ENCODE peak calls at places on chromosome 12, in six cellular contexts. One of them, this sample, is unnamed.

GRCh38 chr12:3218150-3218845 is 141.1 kb downstream of the TSPAN9 start:
- DNase-seq in adrenal gland: peak; percentile 35
- DNase-seq in tibial nerve: peak; percentile 67
- DNase-seq in spleen: no peak
- DNase-seq in lower lobe of right lung: peak; percentile 59
- DNase-seq in effector memory CD4-positive, alpha-beta T cell: no peak
- DNase-seq in this sample: no peak

GRCh38 chr12:76909290-76909689 is 30.5 kb upstream of the CSRP2 start:
- DNase-seq in adrenal gland: no peak
- DNase-seq in tibial nerve: no peak
- DNase-seq in spleen: no peak
- DNase-seq in lower lobe of right lung: no peak
- DNase-seq in effector memory CD4-positive, alpha-beta T cell: no peak
- DNase-seq in this sample: no peak

GRCh38 chr12:65170245-65170881 is 980 bp downstream of the LEMD3 start:
- DNase-seq in adrenal gland: peak; percentile 54
- DNase-seq in tibial nerve: no peak
- DNase-seq in spleen: peak; percentile 92
- DNase-seq in lower lobe of right lung: peak; percentile 80
- DNase-seq in effector memory CD4-positive, alpha-beta T cell: peak; percentile 63
- DNase-seq in this sample: peak; percentile 29

GRCh38 chr12:16168078-16168477 is 109.4 kb downstream of the SLC15A5 start:
- DNase-seq in adrenal gland: no peak
- DNase-seq in tibial nerve: no peak
- DNase-seq in spleen: no peak
- DNase-seq in lower lobe of right lung: no peak
- DNase-seq in effector memory CD4-positive, alpha-beta T cell: no peak
- DNase-seq in this sample: no peak

GRCh38 chr12:31728917-31729640 is at the start of gene AMN1:
- DNase-seq in adrenal gland: peak; percentile 99
- DNase-seq in tibial nerve: peak; percentile 98
- DNase-seq in spleen: peak; percentile 100
- DNase-seq in lower lobe of right lung: peak; percentile 100
- DNase-seq in effector memory CD4-positive, alpha-beta T cell: peak; percentile 98
- DNase-seq in this sample: peak; percentile 97

GRCh38 chr12:31797230-31797872 is 68.5 kb upstream of the AMN1 start:
- DNase-seq in adrenal gland: no peak
- DNase-seq in tibial nerve: no peak
- DNase-seq in spleen: no peak
- DNase-seq in lower lobe of right lung: no peak
- DNase-seq in effector memory CD4-positive, alpha-beta T cell: no peak
- DNase-seq in this sample: no peak

GRCh38 chr12:130126023-130126432 is 36.2 kb upstream of the FZD10 start:
- DNase-seq in adrenal gland: no peak
- DNase-seq in tibial nerve: no peak
- DNase-seq in spleen: peak; percentile 29
- DNase-seq in lower lobe of right lung: no peak
- DNase-seq in effector memory CD4-positive, alpha-beta T cell: no peak
- DNase-seq in this sample: no peak

GRCh38 chr12:32589165-32589891 is 89.8 kb upstream of the DNM1L start:
- DNase-seq in adrenal gland: no peak
- DNase-seq in tibial nerve: no peak
- DNase-seq in spleen: no peak
- DNase-seq in lower lobe of right lung: no peak
- DNase-seq in effector memory CD4-positive, alpha-beta T cell: no peak
- DNase-seq in this sample: no peak

GRCh38 chr12:46356655-46357437 is 15.7 kb downstream of the SLC38A2 start:
- DNase-seq in adrenal gland: no peak
- DNase-seq in tibial nerve: no peak
- DNase-seq in spleen: no peak
- DNase-seq in lower lobe of right lung: no peak
- DNase-seq in effector memory CD4-positive, alpha-beta T cell: no peak
- DNase-seq in this sample: no peak

GRCh38 chr12:57240926-57241555 is 9.9 kb downstream of the STAC3 start:
- DNase-seq in adrenal gland: no peak
- DNase-seq in tibial nerve: no peak
- DNase-seq in spleen: peak; percentile 82
- DNase-seq in lower lobe of right lung: no peak
- DNase-seq in effector memory CD4-positive, alpha-beta T cell: no peak
- DNase-seq in this sample: no peak

GRCh38 chr12:99670635-99671034 is 23.1 kb downstream of the GARIN6 start:
- DNase-seq in adrenal gland: no peak
- DNase-seq in tibial nerve: no peak
- DNase-seq in spleen: no peak
- DNase-seq in lower lobe of right lung: no peak
- DNase-seq in effector memory CD4-positive, alpha-beta T cell: no peak
- DNase-seq in this sample: no peak

GRCh38 chr12:21456291-21456780 is 18.9 kb downstream of the PYROXD1 start:
- DNase-seq in adrenal gland: no peak
- DNase-seq in tibial nerve: no peak
- DNase-seq in spleen: no peak
- DNase-seq in lower lobe of right lung: no peak
- DNase-seq in effector memory CD4-positive, alpha-beta T cell: no peak
- DNase-seq in this sample: peak; percentile 18

GRCh38 chr12:108394196-108394595 is 55.1 kb upstream of the CMKLR1 start:
- DNase-seq in adrenal gland: no peak
- DNase-seq in tibial nerve: no peak
- DNase-seq in spleen: no peak
- DNase-seq in lower lobe of right lung: no peak
- DNase-seq in effector memory CD4-positive, alpha-beta T cell: no peak
- DNase-seq in this sample: no peak

GRCh38 chr12:45615268-45615667 is 114.2 kb upstream of the ARID2 start:
- DNase-seq in adrenal gland: no peak
- DNase-seq in tibial nerve: no peak
- DNase-seq in spleen: no peak
- DNase-seq in lower lobe of right lung: no peak
- DNase-seq in effector memory CD4-positive, alpha-beta T cell: no peak
- DNase-seq in this sample: no peak

GRCh38 chr12:24728826-24729225 is 220.1 kb downstream of the BCAT1 start:
- DNase-seq in adrenal gland: no peak
- DNase-seq in tibial nerve: no peak
- DNase-seq in spleen: no peak
- DNase-seq in lower lobe of right lung: no peak
- DNase-seq in effector memory CD4-positive, alpha-beta T cell: no peak
- DNase-seq in this sample: no peak

GRCh38 chr12:79422060-79422812 is 268.5 kb downstream of the PAWR start:
- DNase-seq in adrenal gland: no peak
- DNase-seq in tibial nerve: no peak
- DNase-seq in spleen: no peak
- DNase-seq in lower lobe of right lung: no peak
- DNase-seq in effector memory CD4-positive, alpha-beta T cell: no peak
- DNase-seq in this sample: no peak

GRCh38 chr12:121628037-121628436 is 1.7 kb downstream of the ORAI1 start:
- DNase-seq in adrenal gland: no peak
- DNase-seq in tibial nerve: no peak
- DNase-seq in spleen: peak; percentile 80
- DNase-seq in lower lobe of right lung: no peak
- DNase-seq in effector memory CD4-positive, alpha-beta T cell: no peak
- DNase-seq in this sample: peak; percentile 27

GRCh38 chr12:18683603-18684002 is 54.2 kb downstream of the PLCZ1 start:
- DNase-seq in adrenal gland: no peak
- DNase-seq in tibial nerve: no peak
- DNase-seq in spleen: no peak
- DNase-seq in lower lobe of right lung: no peak
- DNase-seq in effector memory CD4-positive, alpha-beta T cell: no peak
- DNase-seq in this sample: no peak

GRCh38 chr12:71691504-71692129 is 5.7 kb downstream of the TMEM19 start:
- DNase-seq in adrenal gland: no peak
- DNase-seq in tibial nerve: no peak
- DNase-seq in spleen: no peak
- DNase-seq in lower lobe of right lung: no peak
- DNase-seq in effector memory CD4-positive, alpha-beta T cell: no peak
- DNase-seq in this sample: no peak

GRCh38 chr12:125533434-125534029 is 468.3 kb downstream of the AACS start:
- DNase-seq in adrenal gland: peak; percentile 19
- DNase-seq in tibial nerve: no peak
- DNase-seq in spleen: no peak
- DNase-seq in lower lobe of right lung: no peak
- DNase-seq in effector memory CD4-positive, alpha-beta T cell: no peak
- DNase-seq in this sample: no peak

GRCh38 chr12:120528861-120529525 is at the start of gene COQ5:
- DNase-seq in adrenal gland: peak; percentile 92
- DNase-seq in tibial nerve: peak; percentile 86
- DNase-seq in spleen: peak; percentile 98
- DNase-seq in lower lobe of right lung: peak; percentile 94
- DNase-seq in effector memory CD4-positive, alpha-beta T cell: peak; percentile 55
- DNase-seq in this sample: peak; percentile 86

GRCh38 chr12:123041042-123041531 is 60.6 kb downstream of the ARL6IP4 start:
- DNase-seq in adrenal gland: no peak
- DNase-seq in tibial nerve: no peak
- DNase-seq in spleen: peak; percentile 36
- DNase-seq in lower lobe of right lung: no peak
- DNase-seq in effector memory CD4-positive, alpha-beta T cell: no peak
- DNase-seq in this sample: no peak

DNA sequence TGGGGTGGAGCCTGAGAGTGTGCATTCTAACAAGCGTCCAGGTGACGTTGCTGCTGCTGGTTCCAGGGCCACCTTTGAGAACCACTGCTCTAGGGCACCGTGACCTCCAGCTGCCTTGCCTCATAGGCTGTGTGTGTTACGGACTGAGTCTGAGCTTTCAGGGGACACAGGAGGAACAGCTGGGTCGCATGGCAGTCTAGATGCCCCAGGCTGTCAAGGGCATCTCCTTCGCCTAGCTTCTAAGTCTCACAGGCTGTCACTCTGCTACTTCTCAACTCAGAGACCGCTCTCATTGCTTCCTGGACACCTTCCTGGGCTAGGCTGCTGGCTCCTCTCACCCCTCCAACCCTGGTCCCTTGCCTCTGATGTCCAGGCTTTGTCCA is 965 bp downstream of the KRT73 start:
- DNase-seq in adrenal gland: no peak
- DNase-seq in tibial nerve: no peak
- DNase-seq in spleen: no peak
- DNase-seq in lower lobe of right lung: no peak
- DNase-seq in effector memory CD4-positive, alpha-beta T cell: no peak
- DNase-seq in this sample: no peak
- H3K4me3 ChIP-seq in adrenal gland: no peak overlapping the region
- H3K4me3 ChIP-seq in tibial nerve: no peak overlapping the region
- H3K4me3 ChIP-seq in spleen: no peak overlapping the region
- H3K4me3 ChIP-seq in lower lobe of right lung: no peak overlapping the region
- H3K4me3 ChIP-seq in effector memory CD4-positive, alpha-beta T cell: no peak overlapping the region
- H3K4me3 ChIP-seq in this sample: no peak overlapping the region

GRCh38 chr12:132488127-132489077 is 1.5 kb upstream of the FBRSL1 start:
- DNase-seq in adrenal gland: peak; percentile 38
- DNase-seq in tibial nerve: peak; percentile 33
- DNase-seq in spleen: peak; percentile 93
- DNase-seq in lower lobe of right lung: peak; percentile 78
- DNase-seq in effector memory CD4-positive, alpha-beta T cell: no peak
- DNase-seq in this sample: no peak
- H3K27me3 ChIP-seq in adrenal gland: no peaks in the 10 kb centered on the region
- H3K27me3 ChIP-seq in tibial nerve: no peaks in the 10 kb centered on the region
- H3K27me3 ChIP-seq in spleen: no peaks in the 10 kb centered on the region
- H3K27me3 ChIP-seq in lower lobe of right lung: no peaks in the 10 kb centered on the region
- H3K27me3 ChIP-seq in effector memory CD4-positive, alpha-beta T cell: no peaks in the 10 kb centered on the region
- H3K27me3 ChIP-seq in this sample: no peaks in the 10 kb centered on the region

GRCh38 chr12:124487065-124487833 is 80.2 kb downstream of the NCOR2 start:
- DNase-seq in adrenal gland: no peak
- DNase-seq in tibial nerve: no peak
- DNase-seq in spleen: no peak
- DNase-seq in lower lobe of right lung: no peak
- DNase-seq in effector memory CD4-positive, alpha-beta T cell: no peak
- DNase-seq in this sample: no peak
- H3K4me1 ChIP-seq in adrenal gland: peaks cover 29% of the 10 kb centered on the region
- H3K4me1 ChIP-seq in tibial nerve: peaks cover 32% of the 10 kb centered on the region
- H3K4me1 ChIP-seq in spleen: peaks cover 77% of the 10 kb centered on the region
- H3K4me1 ChIP-seq in lower lobe of right lung: peaks cover 18% of the 10 kb centered on the region
- H3K4me1 ChIP-seq in effector memory CD4-positive, alpha-beta T cell: no peaks in the 10 kb centered on the region
- H3K4me1 ChIP-seq in this sample: no peaks in the 10 kb centered on the region

DNA sequence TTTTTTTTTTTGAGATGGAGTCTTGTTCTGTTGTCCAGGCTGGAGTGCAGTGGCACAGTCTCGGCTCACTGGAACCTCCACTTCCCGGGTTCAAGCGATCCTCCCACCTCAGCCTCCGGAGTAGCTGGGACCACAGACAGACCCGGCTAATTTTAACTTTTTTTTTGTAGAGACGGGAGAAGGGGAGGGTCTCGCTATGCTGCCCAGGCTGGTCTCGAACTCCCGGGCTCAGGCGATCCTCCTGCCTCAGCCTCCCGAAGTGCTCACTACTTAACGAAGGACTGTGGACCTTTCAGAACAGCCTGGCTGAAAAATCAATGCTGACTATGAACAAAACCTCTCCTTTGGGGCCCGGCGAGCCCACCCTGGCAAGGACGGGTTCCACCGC is 10.9 kb downstream of the SLC6A12 start:
- DNase-seq in adrenal gland: no peak
- DNase-seq in tibial nerve: no peak
- DNase-seq in spleen: no peak
- DNase-seq in lower lobe of right lung: no peak
- DNase-seq in effector memory CD4-positive, alpha-beta T cell: no peak
- DNase-seq in this sample: no peak
- H3K4me3 ChIP-seq in adrenal gland: no peak overlapping the region
- H3K4me3 ChIP-seq in tibial nerve: peak overlapping the region; percentile 47
- H3K4me3 ChIP-seq in spleen: peak overlapping the region; percentile 60
- H3K4me3 ChIP-seq in lower lobe of right lung: peak overlapping the region; percentile 49
- H3K4me3 ChIP-seq in effector memory CD4-positive, alpha-beta T cell: no peak overlapping the region
- H3K4me3 ChIP-seq in this sample: no peak overlapping the region

DNA sequence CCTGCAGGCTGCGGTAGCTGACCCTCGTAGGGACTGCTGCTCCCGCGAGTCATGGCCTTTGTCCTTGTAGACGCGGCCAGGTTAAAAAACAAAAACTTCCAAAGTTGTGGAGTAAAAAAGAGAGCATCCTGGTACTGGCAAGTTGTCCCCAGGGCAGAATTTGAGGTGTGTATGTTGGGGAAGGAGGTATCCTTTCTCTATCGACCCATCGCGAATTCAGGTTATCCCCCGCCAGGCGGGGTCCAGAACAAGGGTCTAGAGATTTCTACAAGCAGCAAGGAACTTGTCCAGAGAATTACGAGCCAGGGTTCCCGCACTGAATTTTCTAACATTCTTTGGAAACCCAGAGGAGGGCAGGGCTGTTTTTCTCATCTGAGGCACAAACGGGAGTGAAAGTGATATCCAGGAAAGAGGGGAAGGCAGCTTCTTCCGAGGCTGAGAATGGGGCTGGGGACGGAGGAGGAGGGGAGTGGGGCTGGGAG is 16.3 kb downstream of the TBX3 start:
- DNase-seq in adrenal gland: no peak
- DNase-seq in tibial nerve: no peak
- DNase-seq in spleen: no peak
- DNase-seq in lower lobe of right lung: no peak
- DNase-seq in effector memory CD4-positive, alpha-beta T cell: no peak
- DNase-seq in this sample: no peak
- H3K27me3 ChIP-seq in adrenal gland: no peaks in the 10 kb centered on the region
- H3K27me3 ChIP-seq in tibial nerve: no peaks in the 10 kb centered on the region
- H3K27me3 ChIP-seq in spleen: peaks cover 54% of the 10 kb centered on the region
- H3K27me3 ChIP-seq in lower lobe of right lung: peaks cover 77% of the 10 kb centered on the region
- H3K27me3 ChIP-seq in effector memory CD4-positive, alpha-beta T cell: peaks cover 12% of the 10 kb centered on the region
- H3K27me3 ChIP-seq in this sample: peaks cover 15% of the 10 kb centered on the region